ENCODE peak calls at places on chromosomes 5 and 9, in seven cellular contexts. One of them, this sample, is unnamed.
A peak's percentile ranks its signal among the peaks of the same experiment; 100 is the strongest.

GRCh38 chr9:6645153-6646027 is at the start of gene GLDC:
- DNase-seq in choroid plexus epithelial cell: no peak
- DNase-seq in GM23338: peak; percentile 97
- DNase-seq in left ventricle myocardium inferior: peak; percentile 27
- DNase-seq in heart left ventricle: peak; percentile 32
- DNase-seq in hepatocyte: peak; percentile 84
- DNase-seq in A549: peak; percentile 91
- DNase-seq in this sample: peak; percentile 71

GRCh38 chr5:138504799-138505198 is 38.2 kb downstream of the ETF1 start:
- DNase-seq in choroid plexus epithelial cell: no peak
- DNase-seq in GM23338: no peak
- DNase-seq in left ventricle myocardium inferior: peak; percentile 27
- DNase-seq in heart left ventricle: peak; percentile 45
- DNase-seq in hepatocyte: no peak
- DNase-seq in A549: no peak
- DNase-seq in this sample: no peak

GRCh38 chr5:147093138-147093537 is 141.7 kb upstream of the STK32A start:
- DNase-seq in choroid plexus epithelial cell: peak; percentile 83
- DNase-seq in GM23338: no peak
- DNase-seq in left ventricle myocardium inferior: no peak
- DNase-seq in heart left ventricle: no peak
- DNase-seq in hepatocyte: peak; percentile 32
- DNase-seq in A549: no peak
- DNase-seq in this sample: no peak

GRCh38 chr9:117616436-117616835 is 87.8 kb upstream of the TLR4 start:
- DNase-seq in choroid plexus epithelial cell: no peak
- DNase-seq in GM23338: no peak
- DNase-seq in left ventricle myocardium inferior: no peak
- DNase-seq in heart left ventricle: no peak
- DNase-seq in hepatocyte: no peak
- DNase-seq in A549: no peak
- DNase-seq in this sample: no peak

GRCh38 chr9:19485193-19485592 is 76.4 kb downstream of the ACER2 start:
- DNase-seq in choroid plexus epithelial cell: no peak
- DNase-seq in GM23338: no peak
- DNase-seq in left ventricle myocardium inferior: no peak
- DNase-seq in heart left ventricle: no peak
- DNase-seq in hepatocyte: no peak
- DNase-seq in A549: no peak
- DNase-seq in this sample: no peak

GRCh38 chr5:1507457-1507856 is 16.3 kb downstream of the LPCAT1 start:
- DNase-seq in choroid plexus epithelial cell: no peak
- DNase-seq in GM23338: no peak
- DNase-seq in left ventricle myocardium inferior: no peak
- DNase-seq in heart left ventricle: no peak
- DNase-seq in hepatocyte: no peak
- DNase-seq in A549: no peak
- DNase-seq in this sample: no peak

GRCh38 chr9:110095238-110095637 is 112.7 kb downstream of the C9orf152 start:
- DNase-seq in choroid plexus epithelial cell: peak; percentile 92
- DNase-seq in GM23338: no peak
- DNase-seq in left ventricle myocardium inferior: no peak
- DNase-seq in heart left ventricle: no peak
- DNase-seq in hepatocyte: no peak
- DNase-seq in A549: no peak
- DNase-seq in this sample: no peak

GRCh38 chr5:158522761-158523160 is 577.0 kb downstream of the EBF1 start:
- DNase-seq in choroid plexus epithelial cell: no peak
- DNase-seq in GM23338: no peak
- DNase-seq in left ventricle myocardium inferior: peak; percentile 28
- DNase-seq in heart left ventricle: peak; percentile 73
- DNase-seq in hepatocyte: no peak
- DNase-seq in A549: no peak
- DNase-seq in this sample: no peak

GRCh38 chr5:548256-548655 is 24.0 kb upstream of the SLC9A3 start:
- DNase-seq in choroid plexus epithelial cell: no peak
- DNase-seq in GM23338: no peak
- DNase-seq in left ventricle myocardium inferior: peak; percentile 7
- DNase-seq in heart left ventricle: no peak
- DNase-seq in hepatocyte: no peak
- DNase-seq in A549: no peak
- DNase-seq in this sample: no peak

GRCh38 chr9:130321539-130321938 is 56.0 kb downstream of the HMCN2 start:
- DNase-seq in choroid plexus epithelial cell: no peak
- DNase-seq in GM23338: no peak
- DNase-seq in left ventricle myocardium inferior: no peak
- DNase-seq in heart left ventricle: no peak
- DNase-seq in hepatocyte: no peak
- DNase-seq in A549: no peak
- DNase-seq in this sample: no peak

GRCh38 chr9:69030851-69031645 is 4.5 kb upstream of the FXN start:
- DNase-seq in choroid plexus epithelial cell: peak; percentile 33
- DNase-seq in GM23338: no peak
- DNase-seq in left ventricle myocardium inferior: no peak
- DNase-seq in heart left ventricle: no peak
- DNase-seq in hepatocyte: no peak
- DNase-seq in A549: no peak
- DNase-seq in this sample: no peak

GRCh38 chr9:15161744-15162143 is 145.3 kb downstream of the TTC39B start:
- DNase-seq in choroid plexus epithelial cell: no peak
- DNase-seq in GM23338: no peak
- DNase-seq in left ventricle myocardium inferior: no peak
- DNase-seq in heart left ventricle: no peak
- DNase-seq in hepatocyte: no peak
- DNase-seq in A549: no peak
- DNase-seq in this sample: no peak

GRCh38 chr5:141778683-141779082 is 96.7 kb upstream of the ARAP3 start:
- DNase-seq in choroid plexus epithelial cell: no peak
- DNase-seq in GM23338: no peak
- DNase-seq in left ventricle myocardium inferior: no peak
- DNase-seq in heart left ventricle: no peak
- DNase-seq in hepatocyte: no peak
- DNase-seq in A549: no peak
- DNase-seq in this sample: no peak

GRCh38 chr9:130579738-130580463 is 524 bp downstream of the FUBP3 start:
- DNase-seq in choroid plexus epithelial cell: peak; percentile 16
- DNase-seq in GM23338: peak; percentile 36
- DNase-seq in left ventricle myocardium inferior: no peak
- DNase-seq in heart left ventricle: no peak
- DNase-seq in hepatocyte: no peak
- DNase-seq in A549: no peak
- DNase-seq in this sample: no peak

GRCh38 chr9:101445353-101446029 is 9.9 kb upstream of the ALDOB start:
- DNase-seq in choroid plexus epithelial cell: peak; percentile 66
- DNase-seq in GM23338: no peak
- DNase-seq in left ventricle myocardium inferior: no peak
- DNase-seq in heart left ventricle: no peak
- DNase-seq in hepatocyte: peak; percentile 40
- DNase-seq in A549: no peak
- DNase-seq in this sample: no peak

GRCh38 chr9:101448680-101449070 is 13.1 kb upstream of the ALDOB start:
- DNase-seq in choroid plexus epithelial cell: no peak
- DNase-seq in GM23338: no peak
- DNase-seq in left ventricle myocardium inferior: no peak
- DNase-seq in heart left ventricle: no peak
- DNase-seq in hepatocyte: no peak
- DNase-seq in A549: no peak
- DNase-seq in this sample: no peak

GRCh38 chr9:101451498-101451897 is 15.9 kb upstream of the ALDOB start:
- DNase-seq in choroid plexus epithelial cell: no peak
- DNase-seq in GM23338: no peak
- DNase-seq in left ventricle myocardium inferior: no peak
- DNase-seq in heart left ventricle: no peak
- DNase-seq in hepatocyte: no peak
- DNase-seq in A549: no peak
- DNase-seq in this sample: no peak

GRCh38 chr9:101446732-101447131 is 11.2 kb upstream of the ALDOB start:
- DNase-seq in choroid plexus epithelial cell: no peak
- DNase-seq in GM23338: no peak
- DNase-seq in left ventricle myocardium inferior: no peak
- DNase-seq in heart left ventricle: no peak
- DNase-seq in hepatocyte: no peak
- DNase-seq in A549: no peak
- DNase-seq in this sample: no peak

DNA sequence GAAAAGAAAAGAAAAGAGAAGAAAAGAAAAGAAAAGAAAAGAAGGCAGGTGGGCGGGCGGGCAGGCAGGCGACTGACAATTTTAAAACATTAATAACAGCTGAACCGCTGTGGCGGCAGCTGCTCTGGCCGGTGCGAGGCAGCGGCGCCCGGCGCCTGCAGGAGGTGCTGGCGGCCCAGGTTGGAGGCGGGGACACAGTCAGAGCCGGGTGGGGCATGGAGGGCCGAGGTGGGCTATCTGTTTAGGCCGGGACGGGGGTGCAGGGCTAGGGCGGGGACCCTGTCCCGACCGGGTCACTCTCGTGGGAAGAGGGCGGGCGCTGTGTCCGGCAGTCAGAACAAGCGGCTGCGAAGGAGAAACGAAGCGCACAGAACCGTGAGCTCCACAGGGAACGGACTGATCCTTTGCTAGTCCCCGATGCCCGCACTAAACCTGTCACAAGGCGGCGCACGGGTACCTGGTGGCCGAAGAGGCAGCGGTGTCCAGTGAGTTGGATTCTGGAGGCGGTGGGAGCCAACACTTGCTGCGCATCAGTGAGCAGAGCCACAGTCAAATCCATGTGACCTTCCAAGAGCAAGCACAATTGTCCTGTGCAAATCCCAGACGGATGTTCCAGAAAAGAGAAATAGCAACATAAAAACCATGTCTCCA is 13.6 kb upstream of the ALDOB start:
- DNase-seq in choroid plexus epithelial cell: peak; percentile 79
- DNase-seq in GM23338: peak; percentile 93
- DNase-seq in left ventricle myocardium inferior: peak; percentile 71
- DNase-seq in heart left ventricle: peak; percentile 66
- DNase-seq in hepatocyte: peak; percentile 90
- DNase-seq in A549: peak; percentile 86
- DNase-seq in this sample: peak; percentile 81
- TF ChIP-seq CTCF in choroid plexus epithelial cell: peak; percentile 58
- TF ChIP-seq CTCF in GM23338: peak; percentile 75
- TF ChIP-seq CTCF in left ventricle myocardium inferior: peak; percentile 75
- TF ChIP-seq CTCF in heart left ventricle: peak; percentile 63
- TF ChIP-seq CTCF in hepatocyte: peak; percentile 68
- TF ChIP-seq CTCF in A549: peak; percentile 79
- TF ChIP-seq CTCF in this sample: peak; percentile 77

DNA sequence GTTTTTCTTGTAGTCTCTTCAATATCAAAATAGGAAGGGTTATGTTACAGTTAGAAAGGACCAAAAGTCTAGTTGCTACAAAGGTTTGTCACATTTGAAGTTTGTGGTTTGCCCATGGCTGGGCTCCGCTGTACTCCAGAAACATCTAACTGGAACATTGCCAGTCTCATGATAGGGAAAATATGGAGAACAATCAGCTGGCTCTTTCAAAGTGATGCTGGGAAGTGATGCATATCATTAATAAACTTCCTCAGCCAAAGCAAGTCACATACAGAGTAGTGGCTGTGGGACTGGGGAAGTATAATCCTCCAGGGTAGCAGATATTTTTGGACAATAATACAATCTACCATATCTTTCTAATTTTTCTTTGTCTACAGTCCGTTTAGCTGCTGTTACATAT is 8.8 kb downstream of the BTF3 start:
- DNase-seq in choroid plexus epithelial cell: peak; percentile 50
- DNase-seq in GM23338: no peak
- DNase-seq in left ventricle myocardium inferior: no peak
- DNase-seq in heart left ventricle: no peak
- DNase-seq in hepatocyte: no peak
- DNase-seq in A549: no peak
- DNase-seq in this sample: no peak
- TF ChIP-seq CTCF in choroid plexus epithelial cell: no peak
- TF ChIP-seq CTCF in GM23338: no peak
- TF ChIP-seq CTCF in left ventricle myocardium inferior: no peak
- TF ChIP-seq CTCF in heart left ventricle: no peak
- TF ChIP-seq CTCF in hepatocyte: no peak
- TF ChIP-seq CTCF in A549: no peak
- TF ChIP-seq CTCF in this sample: no peak

GRCh38 chr5:150401376-150402201 is 11.1 kb downstream of the CD74 start:
- DNase-seq in choroid plexus epithelial cell: no peak
- DNase-seq in GM23338: no peak
- DNase-seq in left ventricle myocardium inferior: no peak
- DNase-seq in heart left ventricle: no peak
- DNase-seq in hepatocyte: no peak
- DNase-seq in A549: no peak
- DNase-seq in this sample: no peak

GRCh38 chr5:150402901-150403342 is 9.8 kb downstream of the CD74 start:
- DNase-seq in choroid plexus epithelial cell: no peak
- DNase-seq in GM23338: no peak
- DNase-seq in left ventricle myocardium inferior: no peak
- DNase-seq in heart left ventricle: no peak
- DNase-seq in hepatocyte: no peak
- DNase-seq in A549: no peak
- DNase-seq in this sample: no peak

GRCh38 chr5:150400327-150401075 is 12.2 kb downstream of the CD74 start:
- DNase-seq in choroid plexus epithelial cell: no peak
- DNase-seq in GM23338: no peak
- DNase-seq in left ventricle myocardium inferior: no peak
- DNase-seq in heart left ventricle: no peak
- DNase-seq in hepatocyte: no peak
- DNase-seq in A549: no peak
- DNase-seq in this sample: no peak

GRCh38 chr5:150401076-150401375 is 11.7 kb downstream of the CD74 start:
- DNase-seq in choroid plexus epithelial cell: no peak
- DNase-seq in GM23338: no peak
- DNase-seq in left ventricle myocardium inferior: no peak
- DNase-seq in heart left ventricle: no peak
- DNase-seq in hepatocyte: no peak
- DNase-seq in A549: no peak
- DNase-seq in this sample: no peak

GRCh38 chr5:150402226-150402773 is 10.4 kb downstream of the CD74 start:
- DNase-seq in choroid plexus epithelial cell: no peak
- DNase-seq in GM23338: no peak
- DNase-seq in left ventricle myocardium inferior: no peak
- DNase-seq in heart left ventricle: no peak
- DNase-seq in hepatocyte: no peak
- DNase-seq in A549: no peak
- DNase-seq in this sample: no peak
- TF ChIP-seq CTCF in choroid plexus epithelial cell: no peak
- TF ChIP-seq CTCF in GM23338: no peak
- TF ChIP-seq CTCF in left ventricle myocardium inferior: no peak
- TF ChIP-seq CTCF in heart left ventricle: no peak
- TF ChIP-seq CTCF in hepatocyte: no peak
- TF ChIP-seq CTCF in A549: no peak
- TF ChIP-seq CTCF in this sample: no peak

DNA sequence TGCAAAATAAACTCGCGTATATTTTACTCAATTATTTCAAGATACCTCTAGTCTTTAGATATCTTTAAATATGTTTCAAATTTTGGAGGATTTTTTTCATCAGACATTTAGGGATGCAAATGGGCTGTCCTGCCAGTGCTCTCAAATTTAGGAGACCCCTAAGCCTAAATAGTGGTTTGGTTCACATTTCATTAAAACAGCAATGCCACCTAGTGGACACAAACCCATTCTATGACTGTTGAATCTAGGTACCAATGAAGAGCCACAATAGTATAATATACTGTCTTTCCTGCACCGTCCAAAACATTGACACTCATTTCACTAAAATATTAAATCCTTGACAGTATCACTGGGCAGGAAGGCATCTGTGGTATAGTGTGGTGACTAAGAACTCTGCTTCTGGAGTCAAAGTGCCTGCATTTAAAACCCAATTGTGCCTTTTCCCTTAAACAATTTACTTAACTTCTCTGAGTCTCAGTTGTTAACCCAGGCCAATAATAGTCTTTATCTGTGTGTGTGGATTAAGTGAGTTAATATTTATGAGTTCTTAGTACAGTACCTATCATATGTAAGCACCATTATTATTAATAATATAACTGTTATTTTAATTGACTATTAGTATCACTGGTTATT is 148.0 kb downstream of the RORB start:
- DNase-seq in choroid plexus epithelial cell: peak; percentile 46
- DNase-seq in GM23338: peak; percentile 75
- DNase-seq in left ventricle myocardium inferior: no peak
- DNase-seq in heart left ventricle: no peak
- DNase-seq in hepatocyte: peak; percentile 44
- DNase-seq in A549: peak; percentile 24
- DNase-seq in this sample: no peak
- TF ChIP-seq CTCF in choroid plexus epithelial cell: peak; percentile 70
- TF ChIP-seq CTCF in GM23338: peak; percentile 87
- TF ChIP-seq CTCF in left ventricle myocardium inferior: peak; percentile 59
- TF ChIP-seq CTCF in heart left ventricle: peak; percentile 30
- TF ChIP-seq CTCF in hepatocyte: peak; percentile 75
- TF ChIP-seq CTCF in A549: peak; percentile 64
- TF ChIP-seq CTCF in this sample: peak; percentile 80

This sample was measured in type B pancreatic cell.